ENCODE peak calls at places on chromosome 4, in nine cellular contexts. B is WTC11; M is HCT116; C is GM20000; H is CD4-positive, alpha-beta T cell; T is Peyer's patch; Q is AG10803; I is HFF-Myc; O is ovary. U is an unnamed sample.

GRCh38 chr4:42331914-42332368 is 65.3 kb upstream of the SHISA3 start:
- DNase-seq in B (no peak), M (peak), C (peak), H (no peak), T (peak), Q (no peak), I (no peak), O (no peak), U (no peak)

GRCh38 chr4:109588176-109588575 is 28.1 kb downstream of the MCUB start:
- DNase-seq in B (no peak), M (no peak), C (peak), H (peak), T (no peak), Q (no peak), I (no peak), O (no peak), U (no peak)

GRCh38 chr4:137510866-137511265 is 21.4 kb downstream of the PCDH18 start:
- DNase-seq in B (no peak), M (peak), C (no peak), H (no peak), T (no peak), Q (peak), I (peak), O (peak), U (no peak)

GRCh38 chr4:68872442-68873217 is 56.8 kb downstream of the UGT2B10 start:
- DNase-seq in B (no peak), M (no peak), C (no peak), H (no peak), T (no peak), Q (no peak), I (no peak), O (no peak), U (no peak)

GRCh38 chr4:1080961-1081688 is 32.2 kb downstream of the RNF212 start:
- DNase-seq in B (no peak), M (no peak), C (no peak), H (no peak), T (peak), Q (peak), I (no peak), O (no peak), U (no peak)

GRCh38 chr4:121377065-121377464 is 3.8 kb downstream of the QRFPR start:
- DNase-seq in B (no peak), M (no peak), C (no peak), H (no peak), T (no peak), Q (no peak), I (no peak), O (no peak), U (no peak)

GRCh38 chr4:17027495-17027894 is 129.1 kb upstream of the LDB2 start:
- DNase-seq in B (no peak), M (peak), C (no peak), H (no peak), T (no peak), Q (peak), I (peak), O (no peak), U (no peak)

GRCh38 chr4:2263701-2264321 is 1.9 kb upstream of the MXD4 start:
- DNase-seq in B (no peak), M (no peak), C (no peak), H (no peak), T (no peak), Q (no peak), I (no peak), O (no peak), U (no peak)

GRCh38 chr4:80138556-80139538 is 58.5 kb upstream of the PRDM8 start:
- DNase-seq in B (no peak), M (no peak), C (peak), H (peak), T (peak), Q (peak), I (peak), O (no peak), U (no peak)

GRCh38 chr4:188411805-188412204 is 272.6 kb downstream of the TRIML1 start:
- DNase-seq in B (no peak), M (no peak), C (no peak), H (no peak), T (no peak), Q (no peak), I (no peak), O (no peak), U (no peak)

GRCh38 chr4:961651-962230 is 11.6 kb downstream of the DGKQ start:
- DNase-seq in B (peak), M (no peak), C (no peak), H (no peak), T (peak), Q (no peak), I (no peak), O (no peak), U (no peak)

GRCh38 chr4:8915201-8916200 is 43.9 kb upstream of the HMX1 start:
- DNase-seq in B (no peak), M (no peak), C (peak), H (no peak), T (peak), Q (no peak), I (no peak), O (peak), U (no peak)

GRCh38 chr4:113564493-113564892 is 197.0 kb downstream of the CAMK2D start:
- DNase-seq in B (no peak), M (no peak), C (no peak), H (no peak), T (no peak), Q (no peak), I (no peak), O (no peak), U (no peak)

GRCh38 chr4:114132830-114133229 is 153.4 kb upstream of the ARSJ start:
- DNase-seq in B (no peak), M (no peak), C (no peak), H (no peak), T (no peak), Q (no peak), I (peak), O (no peak), U (no peak)

GRCh38 chr4:175813841-175814240 is 1.8 kb upstream of the GPM6A start:
- DNase-seq in B (no peak), M (no peak), C (no peak), H (no peak), T (no peak), Q (no peak), I (no peak), O (no peak), U (no peak)

GRCh38 chr4:10011277-10011676 is 10.0 kb downstream of the SLC2A9 start:
- DNase-seq in B (no peak), M (no peak), C (no peak), H (no peak), T (no peak), Q (no peak), I (no peak), O (no peak), U (no peak)

DNA sequence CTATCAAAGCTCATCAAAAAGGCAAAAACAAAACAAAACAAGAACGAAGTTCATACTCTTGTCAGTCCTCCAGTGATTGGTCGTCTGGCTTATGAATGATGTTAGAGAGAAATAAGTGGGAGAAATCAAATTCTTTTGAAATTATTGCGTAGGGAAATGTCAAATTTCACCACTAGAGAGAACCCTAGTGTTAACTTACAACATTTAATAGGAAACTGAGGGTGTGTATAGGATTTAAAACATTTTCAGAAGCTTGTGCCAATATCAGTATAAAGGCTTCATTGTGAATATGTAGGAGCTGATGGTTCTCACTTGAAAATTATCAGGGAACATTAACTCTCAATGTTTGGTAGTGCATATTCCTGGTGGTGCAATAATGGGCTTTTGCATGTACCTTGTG is 17.4 kb downstream of the ADH6 start:
- DNase-seq in B (no peak), M (no peak), C (no peak), H (no peak), T (no peak), Q (peak), I (no peak), O (no peak), U (no peak)
- TF ChIP-seq CTCF in B (no peak), M (no peak), C (no peak), H (no peak), T (peak), Q (peak), I (no peak), O (no peak), U (no peak)

GRCh38 chr4:74946196-74946595 is 13.3 kb downstream of the PARM1 start:
- DNase-seq in B (no peak), M (no peak), C (no peak), H (no peak), T (no peak), Q (no peak), I (no peak), O (no peak), U (no peak)
- TF ChIP-seq CTCF in B (no peak), M (no peak), C (no peak), H (no peak), T (no peak), Q (no peak), I (no peak), O (no peak), U (no peak)

GRCh38 chr4:116180056-116180690 is 905.2 kb downstream of the TRAM1L1 start:
- DNase-seq in B (no peak), M (peak), C (peak), H (no peak), T (no peak), Q (no peak), I (no peak), O (no peak), U (no peak)
- TF ChIP-seq CTCF in B (peak), M (peak), C (peak), H (no peak), T (no peak), Q (peak), I (no peak), O (no peak), U (peak)

DNA sequence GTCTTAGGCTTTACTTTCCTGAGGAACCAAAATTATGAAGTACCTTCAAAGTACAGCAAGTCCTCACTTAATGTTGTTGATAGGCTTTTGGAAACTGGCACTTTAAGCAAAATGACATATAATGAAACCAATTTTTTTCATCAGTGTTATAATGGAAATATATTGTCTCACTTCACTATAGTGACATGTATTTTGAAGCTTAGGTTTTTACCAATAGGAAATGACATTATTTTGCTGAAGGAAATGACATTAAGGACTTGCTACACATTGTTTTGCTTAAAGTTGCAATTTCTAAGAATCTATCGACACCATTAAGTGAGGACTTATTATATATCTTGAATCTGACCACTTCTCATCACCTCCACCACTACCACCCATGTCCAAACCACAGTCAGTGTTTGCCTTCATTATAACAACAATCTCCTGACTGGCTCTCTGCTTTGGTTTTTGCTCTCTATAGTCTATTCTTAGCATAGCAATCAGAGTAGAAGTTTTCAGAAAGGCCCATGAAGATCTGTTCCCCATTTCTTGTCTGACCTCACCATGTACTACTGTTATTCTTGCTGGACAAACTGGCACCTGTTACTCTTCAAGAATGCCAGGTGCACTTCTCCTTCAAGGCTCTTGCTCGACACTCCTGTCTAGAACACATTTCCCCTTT is 311.2 kb downstream of the BMPR1B start:
- DNase-seq in B (no peak), M (no peak), C (no peak), H (no peak), T (no peak), Q (no peak), I (no peak), O (no peak), U (no peak)
- TF ChIP-seq CTCF in B (no peak), M (no peak), C (no peak), H (no peak), T (no peak), Q (no peak), I (no peak), O (no peak), U (no peak)

GRCh38 chr4:35151816-35152572 is 1092.3 kb downstream of the ARAP2 start:
- DNase-seq in B (peak), M (peak), C (peak), H (no peak), T (no peak), Q (no peak), I (peak), O (no peak), U (peak)
- TF ChIP-seq CTCF in B (peak), M (peak), C (peak), H (no peak), T (no peak), Q (no peak), I (peak), O (no peak), U (peak)

DNA sequence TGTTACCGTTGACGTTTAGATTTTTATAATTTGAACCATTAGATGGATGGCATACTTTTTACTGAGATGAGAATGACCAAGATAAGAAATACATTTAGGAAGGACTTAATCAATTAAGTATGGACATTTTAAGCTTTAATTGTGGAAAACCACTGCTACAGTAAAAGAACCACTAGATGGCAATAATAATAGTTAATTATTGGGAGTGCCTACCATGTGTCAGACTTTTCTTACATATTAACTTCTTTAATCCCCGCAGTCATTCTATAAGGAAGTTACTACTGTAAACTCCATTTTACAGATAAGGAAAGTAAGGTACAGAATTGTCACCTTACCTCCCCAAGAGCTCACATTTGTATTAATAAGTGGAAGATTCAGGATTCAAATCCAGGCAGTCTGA is 48.5 kb upstream of the MYOZ2 start:
- DNase-seq in B (no peak), M (no peak), C (no peak), H (no peak), T (no peak), Q (no peak), I (no peak), O (no peak), U (no peak)
- TF ChIP-seq CTCF in B (no peak), M (peak), C (no peak), H (peak), T (no peak), Q (peak), I (no peak), O (no peak), U (no peak)

U was measured in endothelial cell.